ENCODE peak calls at places on chromosomes 16 and 17, in five cellular contexts. P is IMR-90, O is Peyer's patch, N is body of pancreas, Y is endothelial cell of umbilical vein. R is an unnamed sample.

GRCh38 chr17:4310349-4311060 is 46.7 kb upstream of the ANKFY1 start:
- DNase-seq in N (peak), O (no peak), P (peak), Y (peak), R (no peak)

GRCh38 chr17:74466111-74466784 is at the start of gene CD300A:
- DNase-seq in P (no peak), O (peak), N (no peak), Y (no peak), R (no peak)

GRCh38 chr17:14069251-14069981 is at the start of gene COX10:
- DNase-seq in O (peak), P (peak), N (peak), Y (peak), R (peak)

GRCh38 chr16:68079616-68080344 is 5.4 kb upstream of the NFATC3 start:
- DNase-seq in Y (peak), O (peak), N (peak), P (no peak), R (peak)

GRCh38 chr16:51146256-51146924 is 4.7 kb downstream of the SALL1 start:
- DNase-seq in Y (no peak), N (no peak), P (peak), O (no peak), R (no peak)

GRCh38 chr16:88116121-88116900 is 165.1 kb downstream of the BANP start:
- DNase-seq in P (peak), Y (no peak), O (no peak), N (no peak), R (no peak)

GRCh38 chr17:78925234-78925633 is at the start of gene TIMP2:
- DNase-seq in N (peak), O (peak), P (peak), Y (peak), R (no peak)

GRCh38 chr17:41919840-41920579 is 1.3 kb upstream of the ACLY start:
- DNase-seq in Y (no peak), P (peak), O (no peak), N (no peak), R (peak)

GRCh38 chr17:38742431-38743308 is 5.5 kb downstream of the PCGF2 start:
- DNase-seq in Y (peak), P (peak), O (peak), N (peak), R (peak)

GRCh38 chr16:1153480-1154160 is 714 bp downstream of the CACNA1H start:
- DNase-seq in O (no peak), N (no peak), P (no peak), Y (no peak), R (no peak)

GRCh38 chr17:63039899-63040602 is 74.0 kb downstream of the TANC2 start:
- DNase-seq in O (no peak), N (no peak), P (peak), Y (peak), R (no peak)

GRCh38 chr17:77951123-77951522 is 7.4 kb upstream of the TNRC6C start:
- DNase-seq in Y (no peak), O (no peak), N (no peak), P (no peak), R (no peak)

GRCh38 chr16:67150058-67150832 is 553 bp downstream of the B3GNT9 start:
- DNase-seq in N (no peak), O (no peak), Y (peak), P (peak), R (no peak)

GRCh38 chr16:29686740-29687327 is 7.9 kb downstream of the QPRT start:
- DNase-seq in O (no peak), Y (no peak), N (no peak), P (no peak), R (no peak)

GRCh38 chr16:4314532-4315184 is 1.2 kb upstream of the GLIS2 start:
- DNase-seq in P (peak), Y (peak), N (peak), O (no peak), R (peak)

GRCh38 chr16:4315185-4316102 is at the start of gene GLIS2:
- DNase-seq in Y (peak), P (peak), N (peak), O (peak), R (no peak)

GRCh38 chr16:4316732-4317461 is 1.0 kb downstream of the GLIS2 start:
- DNase-seq in N (peak), O (no peak), Y (peak), P (no peak), R (no peak)

GRCh38 chr16:4316103-4316731 is 350 bp downstream of the GLIS2 start:
- DNase-seq in N (no peak), P (no peak), O (no peak), Y (no peak), R (no peak)

DNA sequence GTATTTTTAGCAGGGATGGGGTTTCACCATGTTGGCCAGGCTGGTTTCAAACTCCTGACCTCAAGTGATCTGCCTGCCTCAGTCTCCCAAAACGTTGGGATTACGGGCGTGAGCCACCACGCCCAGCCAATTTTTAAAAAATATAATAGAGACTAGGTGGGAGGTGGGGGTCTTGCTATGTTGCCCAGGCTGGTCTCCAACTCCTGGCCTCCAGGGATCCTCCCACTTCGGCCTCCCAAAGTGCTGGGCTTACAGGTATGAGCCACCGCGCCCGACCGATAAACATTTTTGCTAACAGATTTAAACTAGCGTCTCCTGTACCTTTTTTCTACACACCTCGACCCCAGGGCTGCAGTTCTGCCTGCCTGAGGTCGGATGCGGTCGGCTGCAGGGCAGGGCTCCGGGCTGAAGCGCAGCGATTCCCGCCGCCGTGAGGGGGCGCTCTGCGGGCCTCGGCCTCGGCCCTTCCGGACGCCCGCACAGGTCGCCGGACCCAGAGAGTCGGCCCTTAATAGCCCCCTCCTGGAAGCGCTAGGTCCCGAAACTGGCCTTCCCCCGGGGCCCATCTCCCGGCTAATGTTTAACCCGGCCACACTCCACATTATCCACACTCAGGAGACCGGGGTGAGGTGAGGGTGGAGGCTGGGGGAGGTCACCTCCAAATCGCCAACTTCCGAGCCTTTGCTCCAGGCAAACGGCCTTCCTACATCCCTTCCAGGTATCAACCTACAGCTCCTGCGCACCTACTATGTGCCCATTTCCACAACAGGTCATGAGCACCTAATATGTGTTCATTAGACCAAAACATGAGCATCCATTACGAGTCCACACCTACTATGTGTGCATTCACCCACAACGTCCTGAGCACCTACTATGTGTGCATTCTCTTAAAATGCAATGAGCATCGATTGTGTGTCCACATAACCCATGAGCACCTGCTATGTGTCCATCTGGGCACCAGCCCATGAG is 2.0 kb upstream of the GLIS2 start:
- DNase-seq in N (peak), O (no peak), P (no peak), Y (no peak), R (peak)
- TF ChIP-seq POLR2A in N (no peak), O (no peak), P (no peak), Y (no peak), R (no peak)

DNA sequence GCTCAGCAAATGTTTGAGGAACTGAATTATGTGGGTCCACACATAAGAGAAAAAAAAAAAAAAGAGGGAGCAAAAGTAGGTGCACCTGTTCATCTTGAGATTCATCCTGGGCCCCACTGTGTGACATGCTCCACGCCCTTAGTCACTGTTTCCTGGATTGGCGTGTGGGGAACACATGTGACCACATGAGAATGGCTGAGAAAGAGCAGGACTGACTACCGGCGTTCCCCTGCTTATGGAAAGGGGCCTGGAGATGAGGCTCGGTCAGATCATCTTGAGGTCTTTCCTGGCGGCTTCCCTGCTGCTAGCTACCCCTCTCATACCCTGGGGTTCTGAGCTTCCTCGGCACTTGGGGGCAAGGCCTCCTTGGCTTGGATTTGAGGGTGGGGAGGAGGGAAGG is 3.9 kb downstream of the DEXI start:
- DNase-seq in Y (no peak), P (no peak), O (peak), N (no peak), R (no peak)
- TF ChIP-seq POLR2A in Y (no peak), P (no peak), O (no peak), N (no peak), R (no peak)

GRCh38 chr17:27376637-27377547 is 79.4 kb upstream of the KSR1 start:
- DNase-seq in P (peak), N (no peak), Y (peak), O (no peak), R (no peak)
- TF ChIP-seq POLR2A in P (no peak), N (no peak), Y (no peak), O (no peak), R (no peak)

DNA sequence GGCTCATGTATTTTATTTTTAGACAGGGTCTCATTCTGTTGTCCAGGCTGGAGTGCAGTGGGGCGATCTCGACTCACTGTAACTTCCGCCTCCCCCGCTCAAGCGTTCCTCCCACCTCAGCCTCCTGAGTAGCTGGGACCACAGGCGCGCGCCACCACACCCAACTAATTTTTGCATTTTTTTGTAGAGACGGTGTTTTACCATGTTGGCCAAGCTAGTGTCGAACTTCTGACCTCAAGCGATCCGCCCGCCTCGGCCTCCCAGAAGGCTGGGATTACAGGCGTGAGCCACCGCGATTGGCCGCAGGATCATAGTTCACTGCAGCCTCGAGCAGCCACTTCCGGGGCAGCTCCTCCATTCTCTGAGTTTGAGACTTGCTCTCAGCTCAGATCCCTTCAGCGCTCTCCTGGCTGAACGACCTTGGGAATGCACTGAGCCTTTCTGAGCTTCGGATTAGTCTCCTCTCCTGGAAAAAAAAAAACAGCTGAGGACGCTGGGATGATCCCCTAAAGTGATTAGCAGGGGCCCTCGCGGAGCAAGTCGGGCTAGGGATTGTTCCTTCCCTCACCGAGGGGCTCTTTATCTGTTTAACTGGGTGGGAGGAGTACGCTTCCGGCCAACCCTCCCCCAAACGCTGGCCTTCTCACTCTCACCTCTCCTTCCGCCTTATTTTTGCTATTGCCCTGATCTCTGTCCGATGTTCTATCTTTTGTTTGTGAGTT is 1.1 kb upstream of the PKMYT1 start:
- DNase-seq in N (no peak), P (no peak), Y (no peak), O (no peak), R (peak)
- TF ChIP-seq POLR2A in N (no peak), P (no peak), Y (no peak), O (no peak), R (no peak)

DNA sequence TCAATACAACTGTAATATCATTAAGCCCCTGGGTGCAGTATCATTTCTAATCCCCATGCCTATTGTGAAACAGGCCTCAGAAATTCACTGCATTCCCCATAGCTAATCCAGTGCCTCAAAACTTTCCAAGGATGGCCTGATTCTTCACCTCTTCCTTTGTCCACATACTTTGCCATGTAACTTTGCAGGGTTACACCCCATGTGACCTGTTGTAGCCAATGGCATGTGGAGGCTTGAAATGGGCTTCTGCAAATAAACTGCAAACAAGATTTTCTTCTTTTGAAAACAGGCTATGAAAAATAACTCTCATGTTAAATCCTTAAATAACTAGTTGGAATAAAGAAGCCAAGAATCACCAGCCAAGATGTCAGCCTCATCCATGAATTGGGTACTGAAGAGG is 35.9 kb downstream of the ABCA10 start:
- DNase-seq in P (no peak), N (no peak), O (no peak), Y (no peak), R (no peak)
- TF ChIP-seq POLR2A in P (no peak), N (no peak), O (no peak), Y (no peak), R (no peak)

GRCh38 chr17:27530791-27531391 is 74.6 kb downstream of the KSR1 start:
- DNase-seq in O (no peak), N (peak), Y (no peak), P (peak), R (no peak)

GRCh38 chr17:27533068-27533397 is 76.8 kb downstream of the KSR1 start:
- DNase-seq in N (no peak), Y (no peak), P (no peak), O (no peak), R (no peak)

GRCh38 chr17:27533874-27534815 is 77.9 kb downstream of the KSR1 start:
- DNase-seq in Y (peak), N (no peak), P (peak), O (no peak), R (no peak)

GRCh38 chr17:27531469-27531948 is 75.3 kb downstream of the KSR1 start:
- DNase-seq in N (no peak), Y (no peak), P (no peak), O (no peak), R (no peak)

DNA sequence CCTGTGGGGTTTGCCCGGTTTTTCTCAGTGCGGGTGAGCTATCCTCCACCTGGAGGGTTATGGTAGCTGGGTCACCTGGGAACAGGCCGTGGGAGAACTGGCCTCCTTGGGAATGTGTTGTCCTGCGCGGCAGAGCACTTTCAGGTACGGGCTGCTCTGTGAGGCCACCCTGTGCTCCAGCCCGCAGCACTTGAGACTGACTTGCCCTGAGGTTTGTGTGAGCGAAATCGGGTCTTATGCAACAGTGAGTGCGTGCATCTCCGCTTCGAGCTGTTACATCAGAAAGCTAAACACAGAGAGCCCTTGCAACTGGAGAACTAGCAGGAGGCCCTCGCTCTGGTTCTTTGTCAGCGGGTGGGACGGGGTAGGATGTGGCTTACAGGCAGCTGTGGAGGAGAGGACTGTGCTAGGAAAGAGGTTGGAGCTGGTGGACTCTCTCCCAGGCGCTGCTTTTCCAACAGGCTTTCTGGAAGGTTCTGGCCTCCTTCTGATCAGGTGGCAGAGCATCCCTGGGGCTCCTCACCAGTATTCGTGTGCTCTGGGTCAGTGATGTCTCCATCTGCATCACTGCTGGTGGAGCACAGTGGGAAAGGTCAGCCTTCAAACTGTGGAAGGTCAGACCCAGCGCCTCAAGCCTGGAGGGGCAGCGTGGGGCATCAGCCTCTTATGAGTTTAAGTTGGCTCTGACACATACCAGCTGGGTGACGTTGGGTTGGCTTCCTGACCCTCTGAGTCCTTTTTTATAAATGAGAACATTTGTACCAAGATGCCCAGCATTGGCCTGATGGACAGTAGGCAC is 76.2 kb downstream of the KSR1 start:
- DNase-seq in N (peak), P (peak), O (peak), Y (no peak), R (peak)
- TF ChIP-seq POLR2A in N (peak), P (peak), O (peak), Y (no peak), R (no peak)

DNA sequence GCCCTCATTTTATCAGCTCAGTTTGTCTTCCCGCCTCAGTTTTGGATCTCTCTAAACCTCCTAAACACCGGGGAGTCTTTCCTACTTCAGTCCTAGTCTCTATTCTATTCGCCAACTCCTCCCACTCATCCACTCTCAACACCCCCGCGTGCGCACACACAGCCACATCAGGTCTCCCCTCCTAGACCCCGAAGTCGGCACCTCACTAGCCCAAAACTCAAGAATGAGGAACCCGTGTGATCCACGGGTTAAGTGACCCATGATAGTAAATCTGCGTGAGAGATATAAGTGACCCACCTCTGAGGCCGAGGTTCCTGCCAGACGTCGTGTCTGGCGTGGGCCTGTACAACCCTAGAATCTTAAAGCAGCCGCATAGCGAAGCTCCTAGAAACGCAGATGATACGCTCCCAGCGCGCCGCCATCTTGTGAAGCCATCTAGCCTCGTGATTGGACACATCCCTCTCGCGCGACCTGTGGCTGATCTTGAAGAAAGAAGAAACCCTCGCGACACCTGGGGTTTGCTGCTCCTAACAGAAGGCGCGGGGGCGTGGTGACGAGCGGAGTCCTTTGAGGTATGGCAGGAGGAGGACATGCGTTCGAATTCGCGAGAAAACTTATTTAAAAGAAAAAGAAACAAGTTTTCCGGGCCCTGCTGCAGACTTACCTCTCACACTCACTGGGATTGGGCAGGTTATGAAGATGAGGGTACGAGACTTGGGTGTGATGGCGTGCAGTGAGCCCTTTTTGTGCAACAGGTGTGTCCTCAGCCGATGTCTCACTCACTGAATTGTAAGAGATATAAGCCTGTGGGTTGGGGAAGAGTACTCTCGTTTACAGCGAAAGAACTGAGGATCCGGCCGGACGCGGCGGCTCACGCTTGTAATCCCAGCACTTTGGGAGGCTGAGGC is at the start of gene METTL16:
- DNase-seq in O (peak), P (peak), Y (peak), N (peak), R (peak)
- TF ChIP-seq POLR2A in O (peak), P (peak), Y (peak), N (peak), R (peak)

DNA sequence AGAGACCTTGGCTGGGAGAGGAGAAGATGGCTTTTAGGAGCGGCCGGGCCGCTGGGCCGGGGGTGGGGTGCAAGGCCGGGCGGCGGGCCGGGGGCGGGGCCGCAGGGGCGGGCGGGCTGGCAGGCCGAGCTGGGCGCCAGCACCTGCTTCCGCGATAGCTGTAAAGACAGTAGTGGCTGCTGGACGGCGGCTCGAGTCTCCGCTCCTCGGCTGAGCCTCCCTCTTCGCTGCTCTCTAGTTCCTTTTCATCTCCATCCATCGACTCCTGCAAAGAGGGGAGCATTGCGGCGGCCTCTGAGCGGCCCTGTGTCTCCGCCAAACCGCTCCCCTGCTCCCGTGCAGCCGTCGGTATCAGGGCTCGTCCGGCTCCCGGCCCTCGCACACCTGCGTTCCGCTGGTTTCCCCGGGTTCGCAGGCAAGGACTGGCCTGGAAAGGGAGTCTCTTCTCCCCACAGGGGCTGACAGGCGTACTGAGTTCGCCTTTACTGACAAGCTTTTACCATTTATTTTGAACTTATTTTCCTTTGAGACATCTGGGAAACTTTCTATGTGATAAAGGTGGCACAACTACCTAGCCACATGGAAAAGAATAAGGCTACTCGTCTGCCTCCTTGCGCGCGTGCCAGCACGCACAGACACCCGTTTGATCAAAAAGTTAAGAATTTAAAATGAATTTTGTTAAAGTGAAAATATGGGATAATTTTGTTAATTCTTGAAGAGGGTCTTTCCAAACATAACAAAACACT is at the start of gene C17orf75:
- DNase-seq in Y (peak), N (peak), P (peak), O (peak), R (peak)
- TF ChIP-seq POLR2A in Y (peak), N (peak), P (no peak), O (peak), R (peak)